ENCODE peak calls at places on chromosomes 16 and 17, in seven cellular contexts. D is lower lobe of right lung, O is fibroblast of lung, B is heart left ventricle, Y is cardiac muscle cell, F is RWPE1, L is colonic mucosa. W is an unnamed sample.

GRCh38 chr16:19130852-19131808 is 17.4 kb downstream of the ITPRIPL2 start:
- DNase-seq in D (peak), O (peak), B (peak), Y (no peak), F (no peak), L (peak), W (peak)

GRCh38 chr16:77435240-77435819 is 496 bp upstream of the ADAMTS18 start:
- DNase-seq in D (no peak), O (no peak), B (no peak), Y (no peak), F (no peak), L (no peak), W (no peak)

GRCh38 chr16:68718596-68718995 is 18.5 kb upstream of the CDH1 start:
- DNase-seq in D (no peak), O (no peak), B (no peak), Y (no peak), F (no peak), L (no peak), W (no peak)

GRCh38 chr16:90019543-90020259 is 445 bp upstream of the DBNDD1 start:
- DNase-seq in D (peak), O (peak), B (no peak), Y (peak), F (no peak), L (peak), W (no peak)

GRCh38 chr16:88570691-88571092 is 489 bp downstream of the ZC3H18 start:
- DNase-seq in D (no peak), O (peak), B (no peak), Y (peak), F (peak), L (peak), W (no peak)

GRCh38 chr16:88941933-88942909 is 34.8 kb downstream of the CBFA2T3 start:
- DNase-seq in D (peak), O (no peak), B (no peak), Y (peak), F (peak), L (peak), W (no peak)

GRCh38 chr17:67440311-67441051 is 63.4 kb downstream of the PITPNC1 start:
- DNase-seq in D (no peak), O (no peak), B (no peak), Y (no peak), F (no peak), L (no peak), W (no peak)

GRCh38 chr16:83717814-83718213 is 90.0 kb upstream of the HSBP1 start:
- DNase-seq in D (no peak), O (peak), B (no peak), Y (no peak), F (no peak), L (no peak), W (no peak)

GRCh38 chr17:22373911-22374310 is 681.6 kb downstream of the KCNJ18 start:
- DNase-seq in D (no peak), O (no peak), B (no peak), Y (no peak), F (no peak), L (no peak), W (no peak)

GRCh38 chr16:1771072-1771863 is at the start of gene NME3:
- DNase-seq in D (peak), O (peak), B (peak), Y (peak), F (peak), L (peak), W (peak)

GRCh38 chr16:57634171-57634570 is 5.7 kb downstream of the ADGRG1 start:
- DNase-seq in D (no peak), O (no peak), B (no peak), Y (no peak), F (peak), L (no peak), W (no peak)

GRCh38 chr16:24977673-24978065 is 37.5 kb downstream of the ARHGAP17 start:
- DNase-seq in D (no peak), O (peak), B (no peak), Y (no peak), F (peak), L (no peak), W (no peak)

GRCh38 chr16:68384293-68385255 is 63.7 kb downstream of the SMPD3 start:
- DNase-seq in D (peak), O (no peak), B (no peak), Y (peak), F (no peak), L (no peak), W (no peak)

GRCh38 chr17:77882481-77883212 is 75.9 kb upstream of the TNRC6C start:
- DNase-seq in D (peak), O (peak), B (peak), Y (no peak), F (no peak), L (peak), W (peak)

DNA sequence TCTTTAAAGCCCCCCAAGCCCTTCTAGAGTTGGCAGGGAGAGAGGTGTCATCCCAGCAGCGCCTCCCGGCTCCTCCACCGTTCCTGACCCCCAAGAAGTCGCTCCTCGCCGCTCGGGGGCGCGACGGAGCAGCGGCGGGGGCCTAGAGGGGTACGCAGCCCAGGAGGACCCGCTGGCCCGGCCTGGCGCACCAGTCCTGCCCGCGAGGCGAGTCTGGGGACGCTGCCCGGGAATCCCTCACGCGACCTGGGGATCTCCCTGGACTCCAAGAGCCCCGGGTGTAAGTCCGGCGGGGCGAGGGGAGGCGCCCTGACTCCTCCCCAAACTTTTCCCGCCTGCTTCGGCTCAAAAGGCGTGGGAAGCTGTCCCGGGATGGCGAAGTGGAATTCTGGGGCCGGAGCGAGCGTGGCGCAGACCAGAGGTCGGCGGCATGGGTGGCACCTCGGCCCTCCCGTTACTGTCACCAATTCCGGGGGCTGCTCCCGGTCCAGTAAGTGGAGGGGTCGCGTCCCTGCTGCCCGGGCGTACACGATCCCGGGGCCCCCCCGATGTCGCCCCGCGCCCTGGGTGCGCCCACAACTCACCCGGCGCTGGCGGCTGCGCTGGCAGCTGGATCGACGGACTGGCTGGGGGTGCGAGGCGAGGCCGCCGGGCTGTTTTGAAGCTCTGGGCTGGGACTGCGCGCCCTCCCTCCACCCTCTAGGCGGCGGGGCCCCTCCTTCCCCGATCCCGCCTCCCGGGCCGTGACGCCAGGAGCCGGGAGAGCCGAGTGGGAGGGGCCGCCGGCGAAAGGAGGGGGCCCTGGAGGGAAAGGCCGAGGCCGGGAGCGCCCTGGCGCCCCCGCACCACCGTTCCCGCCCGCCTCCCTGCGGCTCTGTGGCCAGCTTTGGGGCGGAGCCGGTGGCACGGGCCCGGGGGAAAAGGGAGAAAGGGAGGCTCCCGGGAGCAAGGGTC is at the start of gene EMP2:
- DNase-seq in D (peak), O (peak), B (peak), Y (peak), F (peak), L (peak), W (peak)
- TF ChIP-seq CTCF in D (peak), O (peak), B (peak), Y (peak), F (peak), L (peak), W (no peak)

GRCh38 chr16:29806096-29806579 is at the start of gene MAZ:
- DNase-seq in D (no peak), O (no peak), B (no peak), Y (no peak), F (peak), L (no peak), W (no peak)

GRCh38 chr16:29805232-29806095 is 865 bp upstream of the MAZ start:
- DNase-seq in D (peak), O (peak), B (peak), Y (peak), F (peak), L (peak), W (peak)

GRCh38 chr16:29804020-29804419 is 2.3 kb upstream of the MAZ start:
- DNase-seq in D (no peak), O (no peak), B (no peak), Y (no peak), F (no peak), L (no peak), W (peak)

GRCh38 chr16:29802416-29802935 is 3.9 kb upstream of the MAZ start:
- DNase-seq in D (no peak), O (no peak), B (no peak), Y (no peak), F (no peak), L (no peak), W (peak)

DNA sequence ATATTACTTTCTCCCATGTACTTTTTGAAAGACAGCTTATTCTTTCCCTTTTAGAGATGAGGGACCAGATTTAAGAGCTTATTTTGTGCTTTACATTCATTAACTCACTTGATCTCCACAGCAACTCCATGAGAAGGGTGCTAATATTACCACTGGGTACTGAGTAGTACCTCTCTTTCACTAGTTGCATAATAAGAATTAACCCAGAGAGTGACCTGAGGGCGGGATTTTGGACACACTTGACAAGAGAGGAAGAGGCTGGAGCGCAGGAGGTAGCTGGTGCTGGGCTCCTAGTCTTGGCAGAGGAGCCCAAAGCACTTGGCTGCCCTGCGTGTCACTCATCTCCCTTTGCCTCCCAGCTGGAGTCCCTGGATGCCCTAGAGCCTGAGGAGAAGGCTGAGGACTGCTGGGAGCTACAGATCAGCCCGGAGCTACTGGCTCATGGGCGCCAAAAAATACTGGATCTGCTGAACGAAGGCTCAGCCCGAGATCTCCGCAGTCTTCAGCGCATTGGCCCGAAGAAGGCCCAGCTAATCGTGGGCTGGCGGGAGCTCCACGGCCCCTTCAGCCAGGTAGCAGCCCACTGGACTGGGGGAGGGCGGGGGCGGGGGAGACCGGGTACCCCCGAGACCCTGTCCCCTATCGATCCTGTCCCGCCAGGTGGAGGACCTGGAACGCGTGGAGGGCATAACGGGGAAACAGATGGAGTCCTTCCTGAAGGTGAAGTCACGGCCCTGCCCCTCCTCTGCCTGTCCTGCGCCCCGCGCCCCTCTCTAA is 1.7 kb upstream of the MAZ start:
- DNase-seq in D (peak), O (no peak), B (peak), Y (no peak), F (no peak), L (peak), W (no peak)
- H3K27ac ChIP-seq in D (peak), O (peak), B (peak), Y (peak), F (peak), L (peak), W (peak)

GRCh38 chr17:75845933-75846700 is 1.9 kb upstream of the UNC13D start:
- DNase-seq in D (no peak), O (no peak), B (no peak), Y (no peak), F (no peak), L (peak), W (no peak)

GRCh38 chr17:75845058-75845711 is 981 bp upstream of the UNC13D start:
- DNase-seq in D (peak), O (peak), B (peak), Y (peak), F (peak), L (peak), W (peak)

GRCh38 chr17:75847595-75848522 is 3.7 kb upstream of the UNC13D start:
- DNase-seq in D (no peak), O (no peak), B (no peak), Y (no peak), F (no peak), L (no peak), W (peak)

GRCh38 chr17:75848523-75849303 is 4.5 kb upstream of the UNC13D start:
- DNase-seq in D (peak), O (no peak), B (peak), Y (peak), F (peak), L (peak), W (peak)

DNA sequence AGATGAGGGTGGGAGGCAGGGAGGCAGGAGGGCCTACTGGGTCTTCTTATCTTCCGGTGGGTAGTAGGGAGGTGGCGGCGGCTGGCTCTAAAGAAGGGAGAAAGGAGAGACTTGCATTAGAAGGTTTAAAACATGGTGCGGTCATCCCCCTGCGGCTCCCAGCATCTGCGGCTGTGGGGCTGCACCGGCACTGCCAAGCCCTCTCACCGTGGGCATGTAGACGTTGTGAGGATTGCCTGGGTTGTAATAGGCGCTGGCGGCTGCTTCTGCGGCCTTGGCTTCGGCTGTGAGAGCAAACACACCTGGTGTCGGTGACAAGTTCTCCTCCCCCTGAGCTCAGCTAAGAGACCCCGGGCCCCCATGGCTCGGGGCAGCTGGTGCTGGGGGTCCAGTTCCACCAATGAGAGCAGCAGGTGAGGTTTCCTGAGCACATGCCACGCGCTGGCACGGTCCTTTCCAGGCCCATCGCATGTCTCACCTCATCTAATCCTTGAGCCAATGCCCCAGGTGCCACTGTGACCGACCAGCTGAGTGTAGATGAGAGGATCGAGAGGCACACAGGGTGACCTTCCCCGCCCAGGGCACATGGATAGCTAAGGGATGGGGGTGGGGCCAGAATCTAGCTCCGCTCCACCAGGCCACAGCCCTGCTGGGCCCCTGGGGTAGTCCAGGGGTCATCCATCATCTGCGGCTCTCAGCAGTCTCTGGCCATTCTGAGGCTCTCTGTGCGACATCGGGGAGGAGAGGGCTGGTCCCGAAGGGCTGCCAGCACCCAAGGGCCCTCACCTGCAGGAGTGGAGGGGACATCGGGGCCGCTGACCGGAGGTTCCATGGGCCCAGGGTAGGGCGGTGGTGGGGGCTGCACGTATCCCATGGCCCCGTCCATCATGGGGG is 2.7 kb upstream of the UNC13D start:
- DNase-seq in D (no peak), O (no peak), B (no peak), Y (peak), F (no peak), L (no peak), W (peak)
- TF ChIP-seq CTCF in D (no peak), O (no peak), B (no peak), Y (no peak), F (no peak), L (no peak), W (no peak)

DNA sequence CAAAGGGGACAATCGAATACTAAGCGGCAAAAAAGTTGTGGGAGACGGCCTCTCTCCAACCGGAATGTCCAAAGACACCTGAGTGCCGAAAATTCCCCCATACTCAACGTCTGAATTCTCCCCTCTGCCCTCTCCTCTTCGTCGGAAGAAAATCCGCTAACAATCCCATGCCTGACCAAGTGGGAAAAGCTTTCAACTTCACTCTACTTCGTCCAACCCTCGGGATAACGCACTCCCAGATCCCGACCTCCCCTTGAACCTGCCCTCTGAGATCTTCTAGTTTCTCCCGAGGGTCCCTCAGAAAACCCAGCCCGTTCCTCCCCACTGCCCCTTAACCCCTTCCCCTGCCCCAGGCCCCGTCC is 960 bp downstream of the AMFR start:
- DNase-seq in D (no peak), O (peak), B (no peak), Y (peak), F (peak), L (no peak), W (no peak)
- H3K27ac ChIP-seq in D (peak), O (peak), B (peak), Y (peak), F (peak), L (peak), W (peak)

DNA sequence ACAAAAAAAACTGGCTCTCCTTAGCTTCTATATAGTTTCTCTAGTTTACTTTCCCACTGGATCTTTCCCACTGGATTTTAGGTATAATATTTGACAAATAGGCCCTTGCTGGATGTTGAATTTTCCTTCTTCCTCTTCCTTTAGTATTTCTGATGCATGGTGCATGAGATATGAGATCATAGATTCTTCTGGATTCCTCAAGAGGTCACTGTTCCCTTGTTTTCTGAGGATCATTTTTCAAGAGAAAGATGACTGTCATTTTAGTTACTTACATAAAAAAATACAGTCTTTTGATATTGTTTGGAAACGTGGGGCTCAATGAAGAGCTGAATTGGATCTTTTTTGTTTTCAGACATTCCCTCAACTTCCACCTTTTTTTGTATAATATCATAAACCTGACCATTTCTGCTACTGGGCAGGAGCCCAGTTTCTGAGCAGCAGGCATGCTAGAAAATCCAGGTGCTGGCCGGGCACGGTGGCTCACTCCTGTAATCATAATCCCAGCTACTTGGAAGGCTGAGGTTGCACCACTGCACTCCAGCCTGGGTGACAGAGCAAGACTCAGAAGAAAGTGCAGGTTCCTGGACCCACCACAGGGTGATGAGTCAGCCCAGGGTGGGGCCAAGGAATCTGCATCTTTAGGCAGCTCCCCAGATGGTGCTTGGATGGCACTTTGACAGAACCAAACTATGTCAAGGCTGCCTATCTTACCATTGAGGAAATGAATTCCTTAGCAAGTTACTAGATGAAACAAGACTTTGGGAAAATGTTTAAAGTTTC is 70.3 kb downstream of the SDR42E1 start:
- DNase-seq in D (no peak), O (peak), B (no peak), Y (peak), F (peak), L (no peak), W (no peak)
- TF ChIP-seq CTCF in D (peak), O (peak), B (peak), Y (peak), F (peak), L (peak), W (peak)

GRCh38 chr17:64449545-64449944 is 630 bp downstream of the MILR1 start:
- DNase-seq in D (no peak), O (no peak), B (no peak), Y (no peak), F (no peak), L (no peak), W (no peak)

GRCh38 chr17:64443086-64443760 is 5.7 kb upstream of the MILR1 start:
- DNase-seq in D (no peak), O (no peak), B (no peak), Y (no peak), F (peak), L (no peak), W (no peak)

GRCh38 chr17:64447526-64447925 is 1.4 kb upstream of the MILR1 start:
- DNase-seq in D (no peak), O (no peak), B (no peak), Y (no peak), F (no peak), L (no peak), W (no peak)

GRCh38 chr17:64448665-64449512 is at the start of gene MILR1:
- DNase-seq in D (no peak), O (peak), B (no peak), Y (no peak), F (peak), L (peak), W (no peak)
- H3K27ac ChIP-seq in D (peak), O (peak), B (no peak), Y (no peak), F (no peak), L (peak), W (peak)

GRCh38 chr17:28346746-28347246 is 10.5 kb downstream of the POLDIP2 start:
- DNase-seq in D (no peak), O (no peak), B (no peak), Y (peak), F (no peak), L (no peak), W (no peak)
- TF ChIP-seq CTCF in D (peak), O (peak), B (no peak), Y (peak), F (no peak), L (no peak), W (peak)

DNA sequence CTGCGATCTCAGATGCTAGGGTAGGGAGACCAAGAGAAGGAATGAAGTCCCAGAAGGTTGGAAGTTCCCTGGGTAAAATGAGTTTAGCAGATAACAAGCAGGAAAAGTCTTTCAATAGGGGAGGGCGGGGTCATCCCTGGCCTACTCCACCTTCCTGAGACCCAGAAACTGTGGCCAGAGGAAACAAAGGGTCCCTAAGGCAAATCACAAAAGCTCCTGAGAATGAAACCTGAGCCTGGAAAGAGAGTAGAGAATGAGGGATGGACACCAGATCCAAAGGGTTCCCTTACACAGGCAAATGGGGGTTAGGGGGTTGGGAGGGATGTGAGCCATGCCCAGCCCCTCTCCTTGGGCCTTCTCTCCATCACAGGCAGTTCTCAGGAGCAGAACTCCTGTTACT is 9.6 kb upstream of the NR1D1 start:
- DNase-seq in D (no peak), O (no peak), B (no peak), Y (no peak), F (no peak), L (no peak), W (peak)
- H3K27ac ChIP-seq in D (peak), O (peak), B (peak), Y (peak), F (peak), L (peak), W (peak)

GRCh38 chr16:73545713-73546112 is 497.8 kb upstream of the ZFHX3 start:
- DNase-seq in D (no peak), O (no peak), B (no peak), Y (no peak), F (no peak), L (no peak), W (no peak)
- TF ChIP-seq CTCF in D (no peak), O (no peak), B (no peak), Y (no peak), F (no peak), L (no peak), W (no peak)

W was measured in kidney.